ENCODE peak calls at places on chromosomes 11 and 22, in nine cellular contexts. R is IMR-90; U is fibroblast of lung; L is body of pancreas; E is CD8-positive, alpha-beta T cell; W is HCT116; Z is heart left ventricle; F is chondrocyte; J is neural crest cell. M is an unnamed sample.

GRCh38 chr11:92859290-92859689 is 110.2 kb upstream of the MTNR1B start:
- DNase-seq in R (no peak), U (no peak), L (no peak), E (no peak), W (no peak), Z (no peak), F (no peak), J (no peak), M (no peak)

GRCh38 chr11:21552910-21553309 is 640.0 kb upstream of the ANO5 start:
- DNase-seq in R (no peak), U (peak), L (no peak), E (no peak), W (no peak), Z (no peak), F (no peak), J (no peak), M (no peak)

GRCh38 chr11:115941481-115941993 is 437.3 kb upstream of the CADM1 start:
- DNase-seq in R (peak), U (peak), L (peak), E (no peak), W (no peak), Z (peak), F (no peak), J (no peak), M (no peak)

GRCh38 chr22:48944433-48944755 is 883.3 kb downstream of the BRD1 start:
- DNase-seq in R (no peak), U (no peak), L (no peak), E (no peak), W (no peak), Z (no peak), F (peak), J (no peak), M (no peak)

GRCh38 chr11:47705722-47706121 is 9.4 kb downstream of the AGBL2 start:
- DNase-seq in R (no peak), U (no peak), L (no peak), E (no peak), W (no peak), Z (no peak), F (no peak), J (no peak), M (no peak)

GRCh38 chr11:82978422-82979099 is 77.0 kb downstream of the DDIAS start:
- DNase-seq in R (peak), U (peak), L (no peak), E (no peak), W (no peak), Z (no peak), F (no peak), J (no peak), M (no peak)

GRCh38 chr11:6260207-6260726 is 629 bp downstream of the CCKBR start:
- DNase-seq in R (no peak), U (no peak), L (no peak), E (no peak), W (no peak), Z (no peak), F (no peak), J (no peak), M (no peak)

GRCh38 chr11:88411265-88411664 is 73.7 kb upstream of the CTSC start:
- DNase-seq in R (peak), U (peak), L (no peak), E (no peak), W (no peak), Z (no peak), F (no peak), J (no peak), M (no peak)

GRCh38 chr22:34976886-34977285 is 89.1 kb upstream of the ISX start:
- DNase-seq in R (no peak), U (no peak), L (no peak), E (no peak), W (no peak), Z (no peak), F (no peak), J (no peak), M (no peak)

GRCh38 chr11:66478823-66479740 is 1.2 kb upstream of the DPP3 start:
- DNase-seq in R (peak), U (peak), L (peak), E (no peak), W (peak), Z (no peak), F (no peak), J (no peak), M (no peak)

GRCh38 chr11:85863855-85864254 is 8.7 kb downstream of the CCDC83 start:
- DNase-seq in R (no peak), U (no peak), L (no peak), E (no peak), W (no peak), Z (no peak), F (no peak), J (no peak), M (no peak)

GRCh38 chr22:30251661-30252226 is 5.2 kb upstream of the LIF start:
- DNase-seq in R (peak), U (peak), L (no peak), E (no peak), W (no peak), Z (no peak), F (no peak), J (no peak), M (no peak)

GRCh38 chr22:41828516-41828915 is 4.4 kb upstream of the SREBF2 start:
- DNase-seq in R (no peak), U (no peak), L (peak), E (no peak), W (no peak), Z (no peak), F (peak), J (no peak), M (no peak)

GRCh38 chr11:87897079-87897478 is 278.2 kb downstream of the RAB38 start:
- DNase-seq in R (no peak), U (no peak), L (no peak), E (no peak), W (no peak), Z (no peak), F (no peak), J (no peak), M (no peak)

GRCh38 chr11:22792497-22792896 is 37.1 kb downstream of the SVIP start:
- DNase-seq in R (peak), U (peak), L (no peak), E (no peak), W (peak), Z (no peak), F (no peak), J (no peak), M (no peak)

GRCh38 chr11:2207212-2207611 is 35.6 kb upstream of the TH start:
- DNase-seq in R (no peak), U (no peak), L (peak), E (no peak), W (no peak), Z (no peak), F (peak), J (no peak), M (no peak)

GRCh38 chr22:49971232-49972162 is 10.9 kb downstream of the PIM3 start:
- DNase-seq in R (no peak), U (peak), L (peak), E (no peak), W (no peak), Z (peak), F (peak), J (peak), M (no peak)

GRCh38 chr11:11155962-11156815 is 196.9 kb downstream of the CSNK2A3 start:
- DNase-seq in R (no peak), U (no peak), L (no peak), E (peak), W (peak), Z (no peak), F (no peak), J (peak), M (peak)

GRCh38 chr22:35912668-35913067 is 116.0 kb downstream of the RBFOX2 start:
- DNase-seq in R (no peak), U (no peak), L (no peak), E (no peak), W (no peak), Z (no peak), F (no peak), J (no peak), M (no peak)

GRCh38 chr11:36164522-36165250 is 124.5 kb downstream of the COMMD9 start:
- DNase-seq in R (peak), U (no peak), L (no peak), E (no peak), W (no peak), Z (no peak), F (no peak), J (no peak), M (no peak)

GRCh38 chr11:109728056-109728455 is 306.1 kb downstream of the C11orf87 start:
- DNase-seq in R (no peak), U (peak), L (no peak), E (no peak), W (peak), Z (no peak), F (no peak), J (no peak), M (no peak)

GRCh38 chr11:129056916-129057315 is 114.2 kb upstream of the TP53AIP1 start:
- DNase-seq in R (no peak), U (no peak), L (no peak), E (no peak), W (no peak), Z (no peak), F (no peak), J (no peak), M (no peak)

GRCh38 chr22:39240841-39241631 is 3.7 kb downstream of the PDGFB start:
- DNase-seq in R (no peak), U (no peak), L (peak), E (no peak), W (peak), Z (peak), F (no peak), J (no peak), M (peak)

GRCh38 chr22:32794449-32795213 is 6.9 kb upstream of the TIMP3 start:
- DNase-seq in R (peak), U (peak), L (no peak), E (no peak), W (peak), Z (no peak), F (no peak), J (no peak), M (no peak)
- TF ChIP-seq CTCF in R (no peak), U (no peak), L (no peak), E (no peak), W (peak), Z (no peak), F (peak), J (no peak), M (no peak)

GRCh38 chr11:126630488-126630887 is 275.0 kb downstream of the ST3GAL4 start:
- DNase-seq in R (no peak), U (no peak), L (no peak), E (no peak), W (no peak), Z (no peak), F (no peak), J (no peak), M (no peak)

GRCh38 chr11:126630893-126631292 is 275.4 kb downstream of the ST3GAL4 start:
- DNase-seq in R (no peak), U (no peak), L (no peak), E (no peak), W (no peak), Z (no peak), F (no peak), J (no peak), M (no peak)

GRCh38 chr11:126627376-126627775 is 271.9 kb downstream of the ST3GAL4 start:
- DNase-seq in R (no peak), U (no peak), L (no peak), E (no peak), W (no peak), Z (no peak), F (no peak), J (no peak), M (no peak)

GRCh38 chr11:126628450-126628789 is 272.9 kb downstream of the ST3GAL4 start:
- DNase-seq in R (no peak), U (no peak), L (no peak), E (no peak), W (no peak), Z (no peak), F (no peak), J (no peak), M (no peak)

GRCh38 chr11:126628790-126629621 is 273.5 kb downstream of the ST3GAL4 start:
- DNase-seq in R (peak), U (peak), L (no peak), E (no peak), W (no peak), Z (no peak), F (no peak), J (no peak), M (no peak)
- TF ChIP-seq CTCF in R (peak), U (no peak), L (no peak), E (no peak), W (no peak), Z (no peak), F (no peak), J (no peak), M (no peak)

GRCh38 chr11:68214173-68215086 is 1.3 kb upstream of the KMT5B start:
- DNase-seq in R (no peak), U (no peak), L (peak), E (no peak), W (no peak), Z (peak), F (peak), J (peak), M (no peak)

GRCh38 chr11:68213555-68214172 is 568 bp upstream of the KMT5B start:
- DNase-seq in R (peak), U (peak), L (peak), E (peak), W (peak), Z (peak), F (peak), J (peak), M (peak)

GRCh38 chr11:68213135-68213515 is at the start of gene KMT5B:
- DNase-seq in R (peak), U (no peak), L (peak), E (peak), W (peak), Z (peak), F (no peak), J (peak), M (peak)

GRCh38 chr11:68211546-68211945 is 1.6 kb downstream of the KMT5B start:
- DNase-seq in R (no peak), U (no peak), L (peak), E (no peak), W (no peak), Z (no peak), F (no peak), J (no peak), M (no peak)

GRCh38 chr11:68212421-68213134 is 518 bp downstream of the KMT5B start:
- DNase-seq in R (peak), U (peak), L (peak), E (peak), W (peak), Z (peak), F (no peak), J (peak), M (peak)
- TF ChIP-seq CTCF in R (peak), U (no peak), L (peak), E (no peak), W (peak), Z (peak), F (peak), J (peak), M (no peak)

GRCh38 chr11:43988040-43988793 is 45.8 kb downstream of the C11orf96 start:
- DNase-seq in R (peak), U (peak), L (no peak), E (no peak), W (no peak), Z (no peak), F (no peak), J (no peak), M (no peak)
- TF ChIP-seq CTCF in R (peak), U (peak), L (no peak), E (no peak), W (peak), Z (peak), F (peak), J (no peak), M (no peak)

DNA sequence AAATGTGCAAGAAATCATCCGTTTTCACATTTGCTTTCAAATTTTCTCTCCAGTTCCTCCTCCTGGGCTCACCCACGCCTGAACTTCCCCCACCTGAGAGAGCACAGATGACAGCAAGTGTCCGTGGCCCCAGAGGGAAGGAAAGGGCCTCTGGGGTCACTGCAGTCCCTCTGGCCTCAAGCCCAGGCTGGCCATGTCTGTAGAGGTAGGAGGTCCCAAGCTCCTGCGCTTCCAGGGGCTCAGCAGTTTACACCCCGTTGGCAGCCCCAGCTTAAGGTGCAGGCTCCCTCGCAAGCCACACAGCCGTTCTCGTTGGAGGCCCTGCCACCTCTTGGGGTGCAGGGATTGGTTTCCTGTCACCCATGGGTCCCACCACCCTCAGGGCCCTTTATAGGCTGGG is 40.4 kb upstream of the PRDM11 start:
- DNase-seq in R (no peak), U (no peak), L (no peak), E (no peak), W (no peak), Z (no peak), F (no peak), J (no peak), M (no peak)
- TF ChIP-seq CTCF in R (no peak), U (no peak), L (no peak), E (no peak), W (no peak), Z (no peak), F (no peak), J (no peak), M (no peak)